ENCODE peak calls at places on chromosome 1, in ten cellular contexts. W is stomach, Z is tibial artery, J is upper lobe of right lung, C is HCT116, G is A549, K is tibial nerve, O is vagina, V is transverse colon, E is thoracic aorta. B is an unnamed sample. For H3K4me1, the result is how much of the 10 kb centered on the place peaks cover.

GRCh38 chr1:175197536-175197935 is 5.0 kb upstream of the KIAA0040 start:
- DNase-seq in W (no peak), Z (no peak), J (no peak), C (peak), G (no peak), K (no peak), O (no peak), V (no peak), E (no peak), B (no peak)

GRCh38 chr1:149844096-149844495 is 55.3 kb upstream of the BOLA1 start:
- DNase-seq in W (no peak), Z (no peak), J (no peak), C (no peak), G (peak), K (no peak), O (no peak), V (no peak), E (no peak), B (peak)

GRCh38 chr1:230020451-230020850 is 46.6 kb upstream of the GALNT2 start:
- DNase-seq in W (no peak), Z (no peak), J (no peak), C (no peak), G (no peak), K (no peak), O (no peak), V (no peak), E (no peak), B (no peak)

GRCh38 chr1:248906741-248907661 is 966 bp downstream of the PGBD2 start:
- DNase-seq in W (no peak), Z (no peak), J (no peak), C (no peak), G (no peak), K (no peak), O (no peak), V (no peak), E (no peak), B (no peak)

GRCh38 chr1:234606731-234607090 is 3.3 kb downstream of the IRF2BP2 start:
- DNase-seq in W (no peak), Z (no peak), J (no peak), C (no peak), G (no peak), K (no peak), O (no peak), V (no peak), E (no peak), B (no peak)

GRCh38 chr1:155623357-155623756 is 13.3 kb downstream of the MSTO1 start:
- DNase-seq in W (no peak), Z (no peak), J (no peak), C (no peak), G (no peak), K (no peak), O (no peak), V (no peak), E (no peak), B (peak)

GRCh38 chr1:245978915-245979314 is 528.2 kb downstream of the SMYD3 start:
- DNase-seq in W (no peak), Z (no peak), J (no peak), C (no peak), G (no peak), K (no peak), O (no peak), V (no peak), E (no peak), B (no peak)

GRCh38 chr1:178940022-178940765 is 69.3 kb upstream of the ANGPTL1 start:
- DNase-seq in W (no peak), Z (no peak), J (no peak), C (no peak), G (no peak), K (no peak), O (no peak), V (no peak), E (no peak), B (peak)

GRCh38 chr1:168330285-168330684 is 49.6 kb downstream of the TBX19 start:
- DNase-seq in W (no peak), Z (no peak), J (no peak), C (no peak), G (no peak), K (no peak), O (no peak), V (peak), E (no peak), B (no peak)
- TF ChIP-seq CTCF in W (no peak), Z (no peak), J (no peak), C (no peak), G (no peak), K (no peak), O (no peak), V (no peak), E (no peak), B (no peak)

GRCh38 chr1:2290595-2291510 is 62.7 kb downstream of the SKI start:
- DNase-seq in W (peak), Z (peak), J (peak), C (no peak), G (no peak), K (peak), O (no peak), V (peak), E (peak), B (peak)
- H3K4me1 ChIP-seq in W (half or more), Z (half or more), J (half or more), C (under half), G (under half), K (half or more), O (half or more), V (half or more), E (half or more), B (under half)

DNA sequence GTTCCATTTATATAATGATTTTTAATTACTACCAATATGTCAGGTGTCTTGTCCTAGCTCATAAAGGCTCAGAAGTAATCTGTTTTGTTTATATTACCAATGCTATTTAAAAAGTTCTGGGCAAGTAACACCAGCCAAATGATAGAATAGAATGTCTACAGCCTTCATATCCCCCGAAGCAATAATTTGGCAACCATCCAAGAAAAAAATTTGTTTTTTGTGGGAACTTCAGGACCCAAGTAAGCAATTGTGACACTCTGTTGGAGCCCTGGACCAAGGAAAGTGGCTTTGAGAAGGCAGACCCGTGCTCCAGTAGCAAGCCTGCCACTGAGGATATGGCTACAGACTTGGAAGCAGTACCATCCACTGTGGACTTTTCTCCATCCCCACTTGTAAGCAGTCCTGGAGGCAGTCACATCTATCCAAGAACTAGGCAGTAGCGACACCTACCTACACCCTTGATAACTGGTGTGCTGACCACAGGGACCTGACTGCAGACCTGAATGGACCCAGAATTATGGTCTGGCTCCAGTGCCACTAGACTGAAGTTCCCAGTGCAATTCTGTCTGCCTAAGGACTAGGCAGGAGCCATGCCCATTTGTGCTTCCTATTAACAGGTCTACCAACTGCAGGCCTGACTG is 870.7 kb upstream of the ADGRL2 start:
- DNase-seq in W (no peak), Z (no peak), J (no peak), C (no peak), G (no peak), K (no peak), O (no peak), V (no peak), E (no peak), B (no peak)
- TF ChIP-seq CTCF in W (no peak), Z (no peak), J (no peak), C (no peak), G (no peak), K (no peak), O (no peak), V (no peak), E (no peak), B (no peak)

GRCh38 chr1:167644551-167644950 is 14.5 kb downstream of the RCSD1 start:
- DNase-seq in W (no peak), Z (no peak), J (no peak), C (no peak), G (no peak), K (no peak), O (no peak), V (no peak), E (no peak), B (no peak)

GRCh38 chr1:167642501-167642826 is 12.4 kb downstream of the RCSD1 start:
- DNase-seq in W (no peak), Z (no peak), J (no peak), C (no peak), G (no peak), K (no peak), O (no peak), V (no peak), E (no peak), B (no peak)

GRCh38 chr1:167640051-167640450 is 10.0 kb downstream of the RCSD1 start:
- DNase-seq in W (no peak), Z (no peak), J (no peak), C (no peak), G (no peak), K (no peak), O (no peak), V (no peak), E (no peak), B (no peak)

GRCh38 chr1:167643471-167643870 is 13.4 kb downstream of the RCSD1 start:
- DNase-seq in W (no peak), Z (no peak), J (no peak), C (no peak), G (no peak), K (no peak), O (no peak), V (no peak), E (no peak), B (no peak)

DNA sequence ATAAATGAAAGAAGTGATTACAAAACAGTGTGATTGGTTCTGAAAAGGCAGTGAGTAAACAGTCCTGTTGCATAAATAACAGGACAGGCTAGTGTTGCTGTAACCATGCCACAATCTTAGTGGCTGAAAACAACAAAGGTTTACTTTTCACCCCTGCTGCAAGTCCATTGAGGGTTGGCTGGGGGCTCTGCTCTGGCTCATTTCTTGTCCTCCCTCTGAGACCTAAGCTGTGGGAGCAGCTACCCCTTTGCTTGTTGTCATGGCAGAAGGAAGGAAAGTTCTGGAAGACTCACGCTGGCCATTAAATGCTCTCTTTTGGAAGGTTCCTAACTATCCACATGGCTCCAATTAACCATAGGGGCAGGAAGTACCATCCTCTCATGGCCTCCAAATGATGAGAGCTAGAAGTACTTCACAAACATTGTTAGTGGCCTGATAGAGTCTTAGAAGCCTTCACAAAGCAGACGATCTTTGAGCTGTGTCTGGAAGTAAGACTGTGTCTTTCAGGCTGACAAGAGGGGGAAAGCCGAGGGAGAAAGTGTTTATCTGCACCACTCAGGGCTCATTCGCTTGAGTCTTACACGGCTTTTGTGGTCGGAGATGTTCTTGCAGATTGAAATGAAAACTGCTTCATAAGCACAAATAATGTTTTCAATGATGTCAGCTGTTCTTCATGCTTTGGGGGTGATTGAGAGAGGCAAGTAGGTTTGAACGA is 11.9 kb downstream of the RCSD1 start:
- DNase-seq in W (no peak), Z (no peak), J (no peak), C (no peak), G (no peak), K (no peak), O (no peak), V (no peak), E (no peak), B (no peak)
- H3K4me1 ChIP-seq in W (under half), Z (under half), J (under half), C (under half), G (under half), K (under half), O (under half), V (under half), E (under half), B (under half)

GRCh38 chr1:32925360-32926142 is 24.4 kb upstream of the TMEM54 start:
- DNase-seq in W (no peak), Z (no peak), J (no peak), C (no peak), G (no peak), K (no peak), O (no peak), V (peak), E (no peak), B (peak)

GRCh38 chr1:32926562-32926961 is 25.4 kb upstream of the TMEM54 start:
- DNase-seq in W (no peak), Z (no peak), J (no peak), C (no peak), G (no peak), K (no peak), O (no peak), V (no peak), E (no peak), B (no peak)

GRCh38 chr1:32928285-32928684 is 27.1 kb upstream of the TMEM54 start:
- DNase-seq in W (no peak), Z (no peak), J (no peak), C (no peak), G (no peak), K (no peak), O (no peak), V (no peak), E (no peak), B (no peak)

GRCh38 chr1:32927441-32927840 is 26.3 kb upstream of the TMEM54 start:
- DNase-seq in W (no peak), Z (no peak), J (no peak), C (no peak), G (no peak), K (no peak), O (no peak), V (no peak), E (no peak), B (no peak)

GRCh38 chr1:32924881-32925344 is 23.7 kb upstream of the TMEM54 start:
- DNase-seq in W (peak), Z (no peak), J (no peak), C (no peak), G (no peak), K (no peak), O (no peak), V (peak), E (no peak), B (peak)
- TF ChIP-seq CTCF in W (peak), Z (no peak), J (peak), C (no peak), G (no peak), K (peak), O (no peak), V (peak), E (no peak), B (peak)